ENCODE peak calls at places on chromosomes 7 and 10, in nine cellular contexts. O is tibial nerve, V is suprapubic skin, Z is A549, P is K562, A is sigmoid colon, B is HepG2, W is transverse colon, M is H1. X is an unnamed sample.

GRCh38 chr7:141737118-141737835 is 881 bp upstream of the SSBP1 start:
- DNase-seq in O (no peak), V (no peak), Z (peak), P (peak), A (no peak), B (peak), W (peak), M (no peak), X (peak)

GRCh38 chr10:69797959-69798358 is 3.7 kb upstream of the COL13A1 start:
- DNase-seq in O (no peak), V (no peak), Z (no peak), P (no peak), A (no peak), B (no peak), W (no peak), M (no peak), X (no peak)

GRCh38 chr7:75915416-75916156 is 631 bp downstream of the POR start:
- DNase-seq in O (no peak), V (peak), Z (no peak), P (peak), A (peak), B (peak), W (peak), M (no peak), X (no peak)

GRCh38 chr7:54946764-54947163 is 72.1 kb upstream of the EGFR start:
- DNase-seq in O (no peak), V (no peak), Z (no peak), P (no peak), A (no peak), B (no peak), W (no peak), M (no peak), X (no peak)

GRCh38 chr10:102302611-102303010 is 57.3 kb downstream of the GBF1 start:
- DNase-seq in O (no peak), V (no peak), Z (no peak), P (no peak), A (no peak), B (no peak), W (no peak), M (no peak), X (no peak)

GRCh38 chr7:151857412-151857811 is 19.5 kb downstream of the PRKAG2 start:
- DNase-seq in O (no peak), V (no peak), Z (no peak), P (no peak), A (no peak), B (no peak), W (no peak), M (no peak), X (no peak)

GRCh38 chr7:69403169-69403568 is 195.1 kb upstream of the AUTS2 start:
- DNase-seq in O (no peak), V (peak), Z (peak), P (no peak), A (no peak), B (no peak), W (no peak), M (no peak), X (no peak)

GRCh38 chr10:89392974-89393373 is 551 bp downstream of the IFIT1 start:
- DNase-seq in O (peak), V (no peak), Z (peak), P (no peak), A (peak), B (no peak), W (peak), M (no peak), X (peak)

GRCh38 chr7:157358753-157359096 is 21.9 kb downstream of the DNAJB6 start:
- DNase-seq in O (no peak), V (peak), Z (no peak), P (no peak), A (no peak), B (no peak), W (no peak), M (no peak), X (no peak)

GRCh38 chr7:42456267-42456666 is 219.3 kb upstream of the GLI3 start:
- DNase-seq in O (no peak), V (no peak), Z (no peak), P (no peak), A (no peak), B (no peak), W (no peak), M (no peak), X (no peak)

GRCh38 chr10:114384181-114384580 is 20.1 kb downstream of the AFAP1L2 start:
- DNase-seq in O (no peak), V (no peak), Z (no peak), P (no peak), A (peak), B (no peak), W (no peak), M (no peak), X (no peak)

GRCh38 chr7:5525271-5526189 is 101.9 kb upstream of the TNRC18 start:
- DNase-seq in O (no peak), V (no peak), Z (peak), P (peak), A (peak), B (peak), W (peak), M (no peak), X (no peak)

GRCh38 chr10:130340816-130341215 is 204.6 kb downstream of the GLRX3 start:
- DNase-seq in O (no peak), V (no peak), Z (no peak), P (no peak), A (no peak), B (no peak), W (no peak), M (no peak), X (no peak)

GRCh38 chr7:35705932-35706461 is 11.1 kb upstream of the HERPUD2 start:
- DNase-seq in O (no peak), V (no peak), Z (no peak), P (no peak), A (no peak), B (no peak), W (no peak), M (no peak), X (no peak)

GRCh38 chr10:91162495-91163268 is 57.8 kb upstream of the PCGF5 start:
- DNase-seq in O (peak), V (peak), Z (peak), P (peak), A (peak), B (peak), W (peak), M (no peak), X (peak)

GRCh38 chr7:121525155-121525819 is 129.2 kb upstream of the FAM3C start:
- DNase-seq in O (no peak), V (no peak), Z (no peak), P (no peak), A (peak), B (no peak), W (no peak), M (no peak), X (no peak)

GRCh38 chr10:48465860-48466521 is 138.9 kb downstream of the ARHGAP22 start:
- DNase-seq in O (no peak), V (peak), Z (no peak), P (no peak), A (no peak), B (no peak), W (no peak), M (no peak), X (peak)

GRCh38 chr10:127384532-127384931 is 164.6 kb upstream of the NPS start:
- DNase-seq in O (no peak), V (no peak), Z (no peak), P (no peak), A (no peak), B (no peak), W (no peak), M (no peak), X (peak)

GRCh38 chr7:27840314-27840713 is 100.4 kb downstream of the TAX1BP1 start:
- DNase-seq in O (no peak), V (no peak), Z (no peak), P (no peak), A (no peak), B (no peak), W (no peak), M (no peak), X (no peak)

GRCh38 chr7:27836525-27836924 is 96.6 kb downstream of the TAX1BP1 start:
- DNase-seq in O (no peak), V (no peak), Z (no peak), P (no peak), A (no peak), B (no peak), W (no peak), M (no peak), X (no peak)

GRCh38 chr7:27835408-27835807 is 95.4 kb downstream of the TAX1BP1 start:
- DNase-seq in O (no peak), V (no peak), Z (no peak), P (no peak), A (no peak), B (no peak), W (no peak), M (no peak), X (no peak)

GRCh38 chr7:27839099-27839498 is 99.1 kb downstream of the TAX1BP1 start:
- DNase-seq in O (no peak), V (no peak), Z (no peak), P (no peak), A (no peak), B (no peak), W (no peak), M (no peak), X (peak)

DNA sequence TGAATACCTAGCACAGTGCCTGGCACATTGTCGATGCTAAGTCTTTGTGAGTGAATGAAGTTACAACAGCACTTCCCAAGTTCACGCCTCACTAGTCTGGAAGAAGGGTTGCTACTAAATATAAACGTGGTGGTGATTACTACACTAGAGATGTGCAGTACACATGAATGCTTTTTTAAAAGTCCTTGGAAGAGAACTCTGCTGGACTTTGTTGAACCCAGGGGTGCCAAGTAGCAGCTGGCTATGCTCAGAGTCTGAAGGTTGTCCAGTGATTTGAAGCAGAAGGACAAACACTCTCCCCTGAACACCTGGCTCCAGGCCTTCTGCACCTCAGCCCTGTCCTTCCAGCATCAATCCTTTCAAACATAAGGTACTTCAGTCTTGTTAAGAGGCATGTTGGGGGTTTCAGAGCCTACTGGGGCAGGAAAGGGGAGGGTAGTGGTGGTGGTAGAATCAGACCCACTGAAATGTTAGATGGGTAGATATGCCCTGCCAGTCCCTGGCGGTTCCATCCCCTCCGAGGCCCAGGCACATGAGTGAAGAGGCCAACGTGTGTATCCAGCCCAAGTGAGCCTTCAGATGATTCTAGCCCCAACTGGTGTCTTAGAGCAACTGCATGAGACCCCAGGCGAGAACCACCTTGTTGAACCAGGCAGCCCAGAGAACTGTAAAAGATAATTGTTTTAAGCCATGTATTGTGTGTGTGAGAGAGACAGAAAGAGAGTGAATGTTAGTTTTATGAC is 94.4 kb downstream of the TAX1BP1 start:
- DNase-seq in O (no peak), V (no peak), Z (no peak), P (no peak), A (peak), B (no peak), W (no peak), M (no peak), X (no peak)
- TF ChIP-seq EP300 in O (no peak), V (no peak), Z (no peak), P (no peak), A (no peak), B (no peak), W (no peak), M (no peak), X (no peak)

GRCh38 chr7:73646785-73647724 is 20.6 kb upstream of the VPS37D start:
- DNase-seq in O (no peak), V (no peak), Z (no peak), P (no peak), A (no peak), B (no peak), W (no peak), M (no peak), X (no peak)
- TF ChIP-seq POLR2A in O (no peak), V (no peak), Z (no peak), P (no peak), A (no peak), B (no peak), W (no peak), M (no peak), X (no peak)

DNA sequence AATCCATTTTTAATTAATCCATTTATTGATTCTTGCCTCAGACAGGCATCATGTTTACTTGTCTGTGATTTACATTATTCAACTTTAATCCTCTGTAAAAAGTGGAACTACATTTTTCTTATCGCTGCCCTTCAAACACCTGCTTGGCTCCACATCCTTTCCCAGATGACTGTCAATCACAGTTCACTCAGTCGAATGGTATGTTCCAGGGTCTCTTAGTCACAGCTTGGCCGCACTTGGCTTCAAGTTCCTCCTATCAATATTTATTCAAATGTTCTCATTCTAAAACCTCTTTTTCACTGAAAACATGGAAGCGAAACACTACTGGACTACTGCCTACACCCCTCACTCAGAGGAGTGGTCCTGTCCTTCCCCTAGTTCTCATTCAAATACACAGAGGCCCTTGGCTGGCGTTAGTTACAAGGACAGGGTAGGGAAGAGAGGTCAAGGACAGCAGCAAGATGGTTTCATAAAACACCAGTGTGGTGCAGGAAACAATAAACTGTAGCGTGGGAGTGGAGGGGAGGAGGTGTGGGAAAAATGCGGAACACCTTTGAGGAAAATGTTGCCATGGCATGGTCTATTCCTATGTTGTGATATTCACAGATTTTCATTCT is 143.2 kb downstream of the USP6NL start:
- DNase-seq in O (no peak), V (no peak), Z (no peak), P (no peak), A (no peak), B (no peak), W (no peak), M (no peak), X (no peak)
- TF ChIP-seq EP300 in O (no peak), V (no peak), Z (no peak), P (no peak), A (no peak), B (no peak), W (no peak), M (no peak), X (no peak)

DNA sequence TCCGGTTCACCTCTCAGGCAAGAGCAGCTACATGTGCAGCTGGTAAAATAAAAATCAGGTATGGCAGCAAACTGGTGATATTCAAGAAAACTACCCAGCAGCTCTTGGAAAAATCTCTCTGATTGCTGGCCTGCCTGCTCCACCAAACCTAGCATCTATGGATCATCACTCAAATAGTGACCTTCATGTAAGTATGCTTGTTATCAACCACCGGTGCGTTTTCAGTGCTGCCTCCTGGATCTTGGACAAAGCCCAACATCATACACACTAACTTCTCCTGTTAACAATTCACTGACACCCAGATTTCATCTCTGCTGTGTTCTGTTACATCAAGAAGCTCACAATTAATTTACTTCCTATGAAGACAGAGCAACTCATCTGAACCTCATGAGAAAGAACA is 8.9 kb downstream of the CDK6 start:
- DNase-seq in O (no peak), V (no peak), Z (peak), P (peak), A (no peak), B (no peak), W (no peak), M (no peak), X (no peak)
- TF ChIP-seq POLR2A in O (no peak), V (no peak), Z (no peak), P (no peak), A (no peak), B (no peak), W (no peak), M (no peak), X (no peak)

GRCh38 chr10:60853107-60853506 is 74.8 kb downstream of the CDK1 start:
- DNase-seq in O (no peak), V (no peak), Z (no peak), P (no peak), A (no peak), B (no peak), W (no peak), M (no peak), X (no peak)
- TF ChIP-seq EP300 in O (no peak), V (no peak), Z (no peak), P (no peak), A (no peak), B (no peak), W (no peak), M (no peak), X (no peak)